ENCODE peak calls at places on chromosome 11, in six cellular contexts. W is HCT116, K is Panc1, U is A549, F is GM23338, M is SK-N-SH. Z is an unnamed sample.

GRCh38 chr11:31106963-31107576 is 262.5 kb downstream of the DCDC1 start:
- DNase-seq in W (peak), U (peak), M (peak), K (peak), F (peak), Z (peak)

GRCh38 chr11:64062185-64063039 is 26.7 kb downstream of the FLRT1 start:
- DNase-seq in F (no peak), W (no peak), M (no peak), K (no peak), U (no peak), Z (no peak)

GRCh38 chr11:47524200-47524874 is 28.6 kb downstream of the CELF1 start:
- DNase-seq in F (no peak), M (peak), U (no peak), K (no peak), W (no peak), Z (no peak)

GRCh38 chr11:65776196-65776595 is 4.6 kb downstream of the AP5B1 start:
- DNase-seq in M (no peak), F (no peak), U (no peak), K (no peak), W (no peak), Z (peak)

GRCh38 chr11:29258411-29258810 is 758.4 kb downstream of the KCNA4 start:
- DNase-seq in W (no peak), M (no peak), K (no peak), U (no peak), F (no peak), Z (no peak)

GRCh38 chr11:10459029-10459970 is 4.2 kb downstream of the AMPD3 start:
- DNase-seq in M (no peak), W (no peak), F (no peak), U (no peak), K (no peak), Z (peak)

GRCh38 chr11:115709297-115709696 is 205.1 kb upstream of the CADM1 start:
- DNase-seq in M (no peak), F (no peak), U (no peak), W (no peak), K (no peak), Z (peak)

GRCh38 chr11:35619030-35619753 is 932 bp downstream of the FJX1 start:
- DNase-seq in F (peak), U (peak), M (peak), K (no peak), W (no peak), Z (peak)

GRCh38 chr11:68469122-68469521 is 8.6 kb downstream of the PPP6R3 start:
- DNase-seq in M (no peak), K (no peak), U (no peak), W (no peak), F (no peak), Z (no peak)

GRCh38 chr11:63985812-63986155 is 454 bp upstream of the OTUB1 start:
- DNase-seq in M (peak), K (no peak), U (no peak), W (no peak), F (peak), Z (peak)

GRCh38 chr11:71307811-71308645 is 55.7 kb upstream of the SHANK2 start:
- DNase-seq in F (no peak), K (no peak), U (no peak), W (no peak), M (no peak), Z (no peak)

GRCh38 chr11:60016881-60017280 is at the start of gene OOSP4B:
- DNase-seq in F (no peak), M (no peak), U (no peak), W (no peak), K (no peak), Z (no peak)

GRCh38 chr11:102831128-102831708 is 12.2 kb downstream of the MMP3 start:
- DNase-seq in W (no peak), K (no peak), F (peak), M (peak), U (no peak), Z (no peak)

GRCh38 chr11:134330611-134331564 is 900 bp upstream of the GLB1L2 start:
- DNase-seq in U (no peak), K (no peak), W (no peak), M (no peak), F (peak), Z (no peak)

GRCh38 chr11:69674267-69674885 is 777 bp downstream of the LTO1 start:
- DNase-seq in W (no peak), U (no peak), K (no peak), F (peak), M (no peak), Z (peak)

GRCh38 chr11:35641206-35641885 is 21.2 kb upstream of the TRIM44 start:
- DNase-seq in F (no peak), U (no peak), W (no peak), M (no peak), K (no peak), Z (no peak)

GRCh38 chr11:57432714-57433163 is 5.8 kb upstream of the SLC43A3 start:
- DNase-seq in W (no peak), K (no peak), U (no peak), M (no peak), F (no peak), Z (peak)

GRCh38 chr11:23471878-23472277 is 611.6 kb upstream of the CCDC179 start:
- DNase-seq in U (no peak), K (no peak), W (no peak), M (no peak), F (no peak), Z (no peak)

GRCh38 chr11:102438311-102439062 is 14.1 kb downstream of the TMEM123 start:
- DNase-seq in F (no peak), M (no peak), K (no peak), W (no peak), U (no peak), Z (no peak)

GRCh38 chr11:4680341-4680740 is 17.3 kb downstream of the OR51E2 start:
- DNase-seq in W (no peak), F (no peak), U (no peak), M (no peak), K (no peak), Z (no peak)

GRCh38 chr11:103488021-103488420 is 378.8 kb downstream of the DYNC2H1 start:
- DNase-seq in F (no peak), M (no peak), U (no peak), K (no peak), W (no peak), Z (no peak)

GRCh38 chr11:70568504-70569172 is 170.3 kb downstream of the CTTN start:
- DNase-seq in K (no peak), W (no peak), F (peak), U (no peak), M (peak), Z (no peak)

GRCh38 chr11:69839516-69839915 is 20.3 kb upstream of the FGF3 start:
- DNase-seq in F (no peak), K (no peak), W (no peak), M (no peak), U (no peak), Z (no peak)

GRCh38 chr11:15200696-15201095 is 86.0 kb downstream of the INSC start:
- DNase-seq in K (no peak), U (no peak), M (no peak), W (no peak), F (no peak), Z (no peak)

GRCh38 chr11:15197696-15198095 is 83.0 kb downstream of the INSC start:
- DNase-seq in K (no peak), M (no peak), F (no peak), W (no peak), U (no peak), Z (no peak)

GRCh38 chr11:15201586-15201985 is 86.9 kb downstream of the INSC start:
- DNase-seq in U (no peak), W (no peak), F (no peak), K (no peak), M (no peak), Z (no peak)

GRCh38 chr11:15198284-15198683 is 83.6 kb downstream of the INSC start:
- DNase-seq in K (no peak), M (no peak), U (no peak), F (no peak), W (no peak), Z (no peak)

DNA sequence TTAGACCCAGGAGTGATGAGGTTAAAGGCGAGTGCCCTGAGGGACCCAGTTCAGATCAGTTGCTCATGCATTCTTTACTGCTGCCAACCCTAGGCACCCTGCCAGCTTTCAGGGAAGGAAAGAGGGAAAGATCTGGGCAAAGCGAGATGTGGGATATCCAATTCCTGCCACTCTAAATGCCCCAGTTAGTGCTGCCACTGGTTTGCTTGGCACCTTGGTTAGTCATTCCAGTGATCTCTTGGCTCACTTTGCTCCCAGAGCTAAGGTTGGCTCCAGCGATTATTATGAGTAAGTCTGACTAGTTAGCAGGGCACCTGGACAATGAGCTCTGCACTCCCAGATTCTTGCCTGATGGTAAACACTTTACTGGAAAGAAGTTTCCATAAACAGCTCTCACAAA is 85.0 kb downstream of the INSC start:
- DNase-seq in K (no peak), W (no peak), U (no peak), F (no peak), M (no peak), Z (no peak)
- TF ChIP-seq REST in K (no peak), W (no peak), U (no peak), F (no peak), M (no peak), Z (no peak)

DNA sequence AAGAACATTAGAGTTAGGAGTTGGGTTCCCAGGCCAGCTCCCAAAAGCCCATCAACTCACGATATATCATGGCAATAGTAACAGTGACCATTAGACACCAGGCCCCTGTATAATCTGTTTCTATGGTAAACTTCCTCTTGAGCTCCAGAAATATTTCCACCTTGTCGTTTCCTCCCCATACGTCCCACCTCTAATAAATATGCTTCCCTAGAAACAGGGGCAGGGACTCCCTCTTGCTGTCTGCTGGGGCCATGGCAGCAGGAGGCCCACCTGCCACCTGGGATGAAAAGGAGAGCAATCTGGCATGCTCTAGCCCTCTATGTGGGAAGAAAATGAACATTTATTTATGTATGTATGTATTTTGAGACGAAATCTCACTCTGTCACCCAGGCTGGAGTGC is 32.2 kb upstream of the AMOTL1 start:
- DNase-seq in M (no peak), W (no peak), F (no peak), U (no peak), K (no peak), Z (no peak)
- TF ChIP-seq REST in M (no peak), W (no peak), F (no peak), U (no peak), K (no peak), Z (no peak)

GRCh38 chr11:92380882-92381281 is 156.3 kb downstream of the FAT3 start:
- DNase-seq in M (no peak), K (no peak), F (no peak), W (no peak), U (no peak), Z (no peak)
- TF ChIP-seq REST in M (no peak), K (no peak), F (no peak), W (no peak), U (no peak), Z (no peak)

DNA sequence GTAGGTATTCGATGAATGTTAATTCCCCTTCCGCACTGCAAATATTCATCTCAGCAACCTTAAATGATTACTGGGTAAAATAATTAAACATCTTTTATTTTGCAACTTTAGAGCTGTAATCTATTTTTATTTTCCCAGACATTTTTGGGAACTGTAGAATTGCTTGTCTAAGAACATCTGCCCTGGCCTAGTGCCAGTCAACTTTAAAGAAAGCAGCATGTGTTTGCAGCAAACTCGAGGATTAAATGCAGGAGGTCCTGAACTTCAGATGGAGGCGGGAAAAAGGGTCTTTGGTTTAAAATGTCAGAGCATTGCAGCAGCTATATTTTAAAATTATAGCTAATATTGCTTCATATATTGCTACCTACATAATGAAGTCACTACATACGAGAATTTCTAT is 190.0 kb downstream of the PGR start:
- DNase-seq in M (no peak), U (no peak), K (no peak), W (no peak), F (no peak), Z (no peak)
- TF ChIP-seq REST in M (no peak), U (no peak), K (no peak), W (no peak), F (no peak), Z (no peak)

GRCh38 chr11:76824980-76825725 is 35.6 kb upstream of the ACER3 start:
- DNase-seq in K (no peak), M (no peak), F (no peak), U (no peak), W (no peak), Z (no peak)
- TF ChIP-seq REST in K (no peak), M (no peak), F (no peak), U (no peak), W (no peak), Z (no peak)

GRCh38 chr11:12180257-12181205 is 70.1 kb downstream of the MICAL2 start:
- DNase-seq in K (no peak), U (no peak), W (no peak), F (no peak), M (no peak), Z (no peak)

GRCh38 chr11:12179521-12179920 is 69.1 kb downstream of the MICAL2 start:
- DNase-seq in U (no peak), K (no peak), M (no peak), F (no peak), W (no peak), Z (no peak)

GRCh38 chr11:12177739-12178338 is 67.4 kb downstream of the MICAL2 start:
- DNase-seq in M (no peak), K (no peak), W (no peak), F (no peak), U (no peak), Z (no peak)

GRCh38 chr11:12175694-12176241 is 65.4 kb downstream of the MICAL2 start:
- DNase-seq in M (no peak), W (peak), F (no peak), U (peak), K (peak), Z (no peak)

GRCh38 chr11:12179019-12179418 is 68.6 kb downstream of the MICAL2 start:
- DNase-seq in U (no peak), K (no peak), M (no peak), F (no peak), W (no peak), Z (no peak)
- TF ChIP-seq REST in U (no peak), K (no peak), M (no peak), F (no peak), W (no peak), Z (no peak)

DNA sequence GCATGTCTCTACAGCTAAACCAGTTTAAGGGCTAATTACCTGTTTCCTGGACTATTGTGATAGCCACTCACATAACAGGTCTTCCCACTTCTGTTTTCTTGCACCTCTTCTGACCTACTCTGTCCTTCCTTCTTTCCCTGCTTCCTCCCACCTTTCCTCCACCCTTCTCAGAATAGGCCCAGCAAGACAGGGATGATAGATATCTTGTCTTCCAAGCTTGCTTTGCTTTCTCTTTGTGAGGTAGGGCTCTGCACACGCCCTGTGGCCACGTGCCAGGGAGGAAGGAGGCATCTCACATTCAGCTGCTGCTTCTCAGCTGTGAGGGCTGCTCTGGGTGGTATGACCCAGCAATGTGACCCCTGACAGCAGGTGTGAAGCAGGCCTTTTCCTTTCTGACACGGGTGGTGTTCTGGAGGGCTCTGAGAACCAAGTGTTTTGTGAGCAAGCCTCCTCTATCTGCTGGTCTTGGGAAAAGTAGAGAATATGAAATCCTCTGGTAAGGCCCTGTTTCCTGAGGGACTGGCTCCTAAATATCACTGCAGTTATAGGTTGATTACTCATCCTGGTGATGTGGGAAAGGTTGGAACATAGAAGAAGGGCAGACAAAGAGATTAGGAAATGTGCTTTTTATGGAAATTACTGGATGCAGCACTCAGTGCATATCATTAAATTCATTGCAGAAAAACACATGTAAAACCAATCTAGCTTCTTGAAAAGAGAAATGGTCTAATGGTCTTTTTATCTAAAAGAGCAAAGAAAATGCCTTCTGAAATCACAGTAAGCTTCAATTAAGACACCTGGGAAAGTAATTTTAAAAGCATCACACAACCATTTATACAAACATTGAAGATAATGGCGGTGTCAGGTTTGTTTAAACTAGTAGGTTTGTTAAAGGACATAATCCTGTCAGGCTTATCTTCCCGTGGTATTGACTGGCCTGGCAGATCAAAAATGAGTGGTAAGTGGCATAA is 8.5 kb downstream of the AMOTL1 start:
- DNase-seq in M (no peak), K (no peak), F (no peak), U (no peak), W (no peak), Z (no peak)
- TF ChIP-seq REST in M (no peak), K (no peak), F (no peak), U (no peak), W (no peak), Z (no peak)

GRCh38 chr11:117613521-117613920 is 183.5 kb downstream of the DSCAML1 start:
- DNase-seq in F (peak), K (no peak), M (no peak), U (no peak), W (no peak), Z (no peak)

GRCh38 chr11:117612111-117612510 is 184.9 kb downstream of the DSCAML1 start:
- DNase-seq in W (no peak), M (no peak), U (no peak), F (no peak), K (no peak), Z (no peak)

GRCh38 chr11:117610045-117610444 is 187.0 kb downstream of the DSCAML1 start:
- DNase-seq in K (no peak), W (no peak), F (no peak), M (no peak), U (peak), Z (no peak)

GRCh38 chr11:117607449-117607848 is 189.6 kb downstream of the DSCAML1 start:
- DNase-seq in U (no peak), M (no peak), K (no peak), F (no peak), W (no peak), Z (no peak)

GRCh38 chr11:117610901-117611300 is 186.1 kb downstream of the DSCAML1 start:
- DNase-seq in U (no peak), M (no peak), W (no peak), F (no peak), K (no peak), Z (no peak)
- TF ChIP-seq REST in U (no peak), M (no peak), W (no peak), F (no peak), K (no peak), Z (no peak)

Z was measured in HL-60.